ENCODE peak calls at places on chromosomes 16 and 17, in five cellular contexts. T is B cell; U is activated CD8-positive, alpha-beta T cell treated with anti-CD3 and anti-CD28 coated beads for 36 hours; P is fibroblast of the aortic adventitia; W is K562. I is an unnamed sample.

GRCh38 chr17:61635913-61636432 is 45.0 kb upstream of the NACA2 start:
- DNase-seq in U (peak), W (peak), T (peak), P (peak), I (peak)

GRCh38 chr17:19331134-19331533 is 31.4 kb downstream of the B9D1 start:
- DNase-seq in W (no peak), T (no peak), U (no peak), P (peak), I (peak)

GRCh38 chr16:55815320-55815719 is 17.6 kb downstream of the CES1 start:
- DNase-seq in U (no peak), W (no peak), P (no peak), T (no peak), I (no peak)

GRCh38 chr17:48795444-48796162 is 21.4 kb downstream of the TTLL6 start:
- DNase-seq in W (no peak), T (no peak), P (peak), U (no peak), I (no peak)

GRCh38 chr16:66342294-66342900 is 24.1 kb upstream of the CDH5 start:
- DNase-seq in W (peak), U (peak), P (no peak), T (no peak), I (peak)

GRCh38 chr17:78415821-78416301 is 37.4 kb downstream of the PGS1 start:
- DNase-seq in W (no peak), P (no peak), U (no peak), T (no peak), I (no peak)

GRCh38 chr17:59284317-59284716 is 47.1 kb upstream of the YPEL2 start:
- DNase-seq in U (no peak), P (no peak), W (no peak), T (no peak), I (no peak)

GRCh38 chr16:90022209-90023077 is 3.2 kb upstream of the DBNDD1 start:
- DNase-seq in U (peak), P (peak), W (peak), T (peak), I (peak)

GRCh38 chr16:48617711-48618148 is 7.8 kb upstream of the N4BP1 start:
- DNase-seq in T (no peak), W (no peak), U (no peak), P (peak), I (peak)

GRCh38 chr17:2138318-2138717 is 83.4 kb downstream of the HIC1 start:
- DNase-seq in T (peak), U (peak), W (peak), P (no peak), I (no peak)

GRCh38 chr17:7883781-7884386 is 4.7 kb upstream of the CHD3 start:
- DNase-seq in W (peak), P (peak), T (peak), U (peak), I (no peak)

GRCh38 chr16:58843675-58844074 is 109.6 kb upstream of the GOT2 start:
- DNase-seq in U (no peak), T (no peak), W (peak), P (peak), I (peak)

GRCh38 chr16:23119570-23119969 is 29.7 kb downstream of the USP31 start:
- DNase-seq in T (no peak), U (no peak), P (peak), W (no peak), I (no peak)

GRCh38 chr17:7835818-7836595 is 2.0 kb downstream of the KDM6B start:
- DNase-seq in T (peak), P (peak), U (peak), W (no peak), I (no peak)

GRCh38 chr16:49639739-49640388 is 216.0 kb downstream of the ZNF423 start:
- DNase-seq in T (no peak), P (peak), U (no peak), W (no peak), I (peak)

GRCh38 chr17:32158870-32159585 is 16.7 kb downstream of the RHOT1 start:
- DNase-seq in P (no peak), W (no peak), T (no peak), U (no peak), I (no peak)

GRCh38 chr17:80889231-80889896 is 102.3 kb upstream of the CHMP6 start:
- DNase-seq in U (peak), P (no peak), W (no peak), T (no peak), I (no peak)

GRCh38 chr17:144936-145670 is 7.7 kb downstream of the SCGB1C2 start:
- DNase-seq in W (no peak), U (no peak), T (no peak), P (no peak), I (no peak)

GRCh38 chr17:17633310-17633709 is 41.8 kb upstream of the PEMT start:
- DNase-seq in U (no peak), W (no peak), P (no peak), T (no peak), I (no peak)

GRCh38 chr16:27379919-27380318 is 22.1 kb upstream of the IL21R start:
- DNase-seq in T (no peak), W (no peak), U (no peak), P (no peak), I (no peak)

GRCh38 chr17:69300222-69300621 is 26.7 kb downstream of the ABCA5 start:
- DNase-seq in U (no peak), P (no peak), W (no peak), T (no peak), I (no peak)

GRCh38 chr16:67413978-67414891 is 2.0 kb downstream of the ZDHHC1 start:
- DNase-seq in P (no peak), T (no peak), U (no peak), W (no peak), I (no peak)

GRCh38 chr16:89915303-89916232 is 3.1 kb upstream of the MC1R start:
- DNase-seq in W (no peak), T (no peak), U (no peak), P (no peak), I (no peak)

GRCh38 chr17:67443931-67444597 is 67.0 kb downstream of the PITPNC1 start:
- DNase-seq in T (no peak), U (no peak), P (peak), W (no peak), I (peak)

GRCh38 chr16:84044108-84044488 is 1.5 kb upstream of the SLC38A8 start:
- DNase-seq in U (peak), W (peak), T (no peak), P (peak), I (peak)

GRCh38 chr17:82297280-82297803 is 20.1 kb downstream of the CD7 start:
- DNase-seq in W (peak), U (peak), P (peak), T (peak), I (peak)

GRCh38 chr17:17063546-17064122 is 21.4 kb downstream of the MPRIP start:
- DNase-seq in W (no peak), U (no peak), P (no peak), T (no peak), I (no peak)

GRCh38 chr17:55830210-55830609 is 79.4 kb downstream of the PCTP start:
- DNase-seq in U (no peak), T (no peak), W (no peak), P (no peak), I (no peak)

GRCh38 chr16:4911831-4912422 is 25.0 kb downstream of the PPL start:
- DNase-seq in T (no peak), U (no peak), W (no peak), P (peak), I (peak)

GRCh38 chr16:29736112-29736511 is 9.7 kb downstream of the C16orf54 start:
- DNase-seq in P (no peak), W (no peak), T (no peak), U (no peak), I (peak)
- TF ChIP-seq CTCF in P (peak), W (peak), T (no peak), U (no peak), I (peak)

GRCh38 chr16:85987750-85988078 is 88.8 kb downstream of the IRF8 start:
- DNase-seq in U (no peak), T (peak), W (no peak), P (no peak), I (no peak)
- TF ChIP-seq CTCF in U (peak), T (peak), W (no peak), P (no peak), I (no peak)

GRCh38 chr17:29563816-29564215 is 3.0 kb downstream of the ABHD15 start:
- DNase-seq in W (no peak), P (no peak), T (peak), U (no peak), I (no peak)

GRCh38 chr17:29567362-29568330 is 809 bp upstream of the ABHD15 start:
- DNase-seq in P (peak), T (peak), W (peak), U (peak), I (peak)

GRCh38 chr17:29566473-29567361 is at the start of gene ABHD15:
- DNase-seq in W (no peak), T (peak), U (peak), P (peak), I (peak)

GRCh38 chr17:29568331-29569244 is at the start of gene TP53I13:
- DNase-seq in P (peak), U (peak), W (peak), T (peak), I (peak)

GRCh38 chr17:29565643-29566472 is 979 bp downstream of the ABHD15 start:
- DNase-seq in P (no peak), U (peak), W (no peak), T (no peak), I (no peak)
- TF ChIP-seq CTCF in P (no peak), U (no peak), W (no peak), T (no peak), I (peak)

GRCh38 chr16:71203631-71204030 is 26.9 kb downstream of the HYDIN start:
- DNase-seq in U (no peak), P (no peak), T (no peak), W (no peak), I (no peak)

GRCh38 chr16:71201556-71201955 is 29.0 kb downstream of the HYDIN start:
- DNase-seq in U (no peak), P (no peak), W (no peak), T (no peak), I (no peak)

GRCh38 chr16:71201054-71201453 is 29.5 kb downstream of the HYDIN start:
- DNase-seq in W (no peak), U (no peak), T (no peak), P (no peak), I (no peak)

GRCh38 chr16:71205482-71206131 is 24.9 kb downstream of the HYDIN start:
- DNase-seq in U (no peak), T (no peak), W (no peak), P (no peak), I (no peak)
- TF ChIP-seq CTCF in U (no peak), T (no peak), W (no peak), P (no peak), I (no peak)

GRCh38 chr17:72053069-72053846 is 67.6 kb upstream of the SOX9 start:
- DNase-seq in P (no peak), U (no peak), T (no peak), W (no peak), I (no peak)
- TF ChIP-seq CTCF in P (no peak), U (no peak), T (no peak), W (no peak), I (no peak)

I was measured in cardiac muscle cell.